ENCODE peak calls at places on chromosomes 7 and 10, in ten cellular contexts. P is AG09319, L is neural progenitor cell, Q is OCI-LY7, V is cardiac muscle cell, O is HFF-Myc, A is H9, B is GM12865, I is kidney epithelial cell, F is brain microvascular endothelial cell. S is an unnamed sample.

GRCh38 chr7:43385856-43386255 is 197.1 kb upstream of the STK17A start:
- DNase-seq in P (no peak), L (no peak), Q (no peak), V (peak; percentile 8), O (no peak), A (no peak), B (no peak), I (no peak), F (no peak), S (no peak)

GRCh38 chr10:117946525-117947070 is 100.1 kb downstream of the RAB11FIP2 start:
- DNase-seq in P (no peak), L (no peak), Q (no peak), V (no peak), O (no peak), A (no peak), B (no peak), I (peak; percentile 12), F (no peak), S (no peak)

GRCh38 chr7:131648491-131648890 is 92.1 kb upstream of the PODXL start:
- DNase-seq in P (no peak), L (no peak), Q (no peak), V (no peak), O (no peak), A (no peak), B (no peak), I (no peak), F (no peak), S (no peak)

GRCh38 chr10:21494221-21495001 is 31.1 kb downstream of the SKIDA1 start:
- DNase-seq in P (no peak), L (peak; percentile 67), Q (no peak), V (peak; percentile 65), O (no peak), A (peak; percentile 47), B (peak; percentile 38), I (no peak), F (no peak), S (peak; percentile 60)

GRCh38 chr10:35340975-35341374 is 4.7 kb downstream of the CCNY start:
- DNase-seq in P (no peak), L (no peak), Q (no peak), V (peak; percentile 34), O (no peak), A (no peak), B (no peak), I (no peak), F (no peak), S (no peak)

GRCh38 chr7:55109384-55110167 is 90.8 kb downstream of the EGFR start:
- DNase-seq in P (no peak), L (no peak), Q (no peak), V (peak; percentile 66), O (no peak), A (no peak), B (no peak), I (no peak), F (no peak), S (no peak)

GRCh38 chr7:95411036-95411435 is 14.9 kb upstream of the PON3 start:
- DNase-seq in P (no peak), L (no peak), Q (no peak), V (no peak), O (peak; percentile 25), A (no peak), B (no peak), I (no peak), F (peak; percentile 12), S (no peak)

GRCh38 chr10:71618176-71618575 is 101.4 kb downstream of the C10orf105 start:
- DNase-seq in P (no peak), L (no peak), Q (no peak), V (no peak), O (no peak), A (no peak), B (no peak), I (no peak), F (no peak), S (no peak)

GRCh38 chr7:121505021-121505420 is 108.9 kb upstream of the FAM3C start:
- DNase-seq in P (no peak), L (no peak), Q (peak; percentile 6), V (peak; percentile 70), O (peak; percentile 78), A (no peak), B (no peak), I (peak; percentile 19), F (peak; percentile 20), S (no peak)

GRCh38 chr10:11451640-11452260 is 159.7 kb downstream of the USP6NL start:
- DNase-seq in P (no peak), L (no peak), Q (no peak), V (no peak), O (no peak), A (peak; percentile 22), B (no peak), I (no peak), F (no peak), S (no peak)

DNA sequence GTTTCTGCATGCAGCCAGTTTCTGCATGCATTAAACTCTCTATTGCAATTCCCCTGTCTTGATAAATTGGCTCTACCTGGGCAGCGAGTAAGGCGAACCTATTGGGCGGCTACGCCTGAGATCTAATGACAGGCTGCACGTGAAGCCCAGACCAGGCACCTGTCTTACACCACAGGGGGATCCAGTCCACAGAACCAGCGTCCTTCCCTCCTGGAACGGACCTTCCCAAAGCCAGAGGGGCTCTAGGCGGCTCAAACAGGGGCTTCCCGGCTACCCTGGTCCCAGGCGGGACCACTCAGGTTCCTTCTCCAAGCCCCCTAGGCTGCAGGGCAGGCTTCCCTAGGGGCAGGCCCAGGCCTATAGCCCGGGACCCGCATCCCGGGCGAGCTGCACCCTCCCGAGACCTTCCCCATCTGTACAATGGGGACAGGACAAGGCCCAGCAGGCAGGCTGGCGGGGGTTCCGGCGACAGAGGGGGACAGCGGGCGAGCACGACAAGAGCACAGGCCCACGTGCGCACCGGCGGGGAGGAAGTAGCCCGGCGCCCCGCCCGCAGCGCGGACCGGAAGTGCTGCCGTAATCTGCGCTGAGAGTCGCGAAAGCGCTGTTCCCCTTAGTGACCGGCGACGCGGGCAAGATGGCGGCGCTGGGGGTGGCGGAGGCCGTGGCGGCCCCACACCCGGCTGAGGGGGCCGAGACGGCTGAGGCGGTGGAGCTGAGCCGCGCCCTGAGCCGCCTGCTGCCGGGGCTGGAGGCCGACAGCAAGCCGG is at the start of gene DNAAF5:
- DNase-seq in P (peak; percentile 49), L (peak; percentile 93), Q (peak; percentile 94), V (peak; percentile 86), O (peak; percentile 54), A (peak; percentile 88), B (peak; percentile 95), I (peak; percentile 39), F (peak; percentile 61), S (peak; percentile 96)
- TF ChIP-seq CTCF in P (no peak), L (no peak), Q (no peak), V (no peak), O (no peak), A (no peak), B (no peak), I (no peak), F (no peak), S (no peak)

GRCh38 chr7:94056796-94057207 is 52.6 kb upstream of the BET1 start:
- DNase-seq in P (peak; percentile 79), L (peak; percentile 43), Q (peak; percentile 42), V (peak; percentile 79), O (no peak), A (no peak), B (no peak), I (peak; percentile 99), F (peak; percentile 82), S (no peak)
- TF ChIP-seq CTCF in P (no peak), L (no peak), Q (no peak), V (no peak), O (no peak), A (no peak), B (no peak), I (no peak), F (no peak), S (no peak)

GRCh38 chr10:76315240-76315639 is 883.8 kb downstream of the LRMDA start:
- DNase-seq in P (no peak), L (no peak), Q (no peak), V (no peak), O (no peak), A (peak; percentile 61), B (no peak), I (no peak), F (no peak), S (no peak)

GRCh38 chr10:76308946-76309529 is 877.6 kb downstream of the LRMDA start:
- DNase-seq in P (no peak), L (peak; percentile 85), Q (no peak), V (no peak), O (no peak), A (no peak), B (no peak), I (no peak), F (no peak), S (no peak)

GRCh38 chr10:76310681-76311080 is 879.3 kb downstream of the LRMDA start:
- DNase-seq in P (no peak), L (no peak), Q (no peak), V (no peak), O (no peak), A (no peak), B (no peak), I (no peak), F (no peak), S (no peak)

GRCh38 chr10:76309744-76310441 is 878.5 kb downstream of the LRMDA start:
- DNase-seq in P (no peak), L (no peak), Q (no peak), V (peak; percentile 28), O (no peak), A (no peak), B (no peak), I (no peak), F (no peak), S (no peak)

DNA sequence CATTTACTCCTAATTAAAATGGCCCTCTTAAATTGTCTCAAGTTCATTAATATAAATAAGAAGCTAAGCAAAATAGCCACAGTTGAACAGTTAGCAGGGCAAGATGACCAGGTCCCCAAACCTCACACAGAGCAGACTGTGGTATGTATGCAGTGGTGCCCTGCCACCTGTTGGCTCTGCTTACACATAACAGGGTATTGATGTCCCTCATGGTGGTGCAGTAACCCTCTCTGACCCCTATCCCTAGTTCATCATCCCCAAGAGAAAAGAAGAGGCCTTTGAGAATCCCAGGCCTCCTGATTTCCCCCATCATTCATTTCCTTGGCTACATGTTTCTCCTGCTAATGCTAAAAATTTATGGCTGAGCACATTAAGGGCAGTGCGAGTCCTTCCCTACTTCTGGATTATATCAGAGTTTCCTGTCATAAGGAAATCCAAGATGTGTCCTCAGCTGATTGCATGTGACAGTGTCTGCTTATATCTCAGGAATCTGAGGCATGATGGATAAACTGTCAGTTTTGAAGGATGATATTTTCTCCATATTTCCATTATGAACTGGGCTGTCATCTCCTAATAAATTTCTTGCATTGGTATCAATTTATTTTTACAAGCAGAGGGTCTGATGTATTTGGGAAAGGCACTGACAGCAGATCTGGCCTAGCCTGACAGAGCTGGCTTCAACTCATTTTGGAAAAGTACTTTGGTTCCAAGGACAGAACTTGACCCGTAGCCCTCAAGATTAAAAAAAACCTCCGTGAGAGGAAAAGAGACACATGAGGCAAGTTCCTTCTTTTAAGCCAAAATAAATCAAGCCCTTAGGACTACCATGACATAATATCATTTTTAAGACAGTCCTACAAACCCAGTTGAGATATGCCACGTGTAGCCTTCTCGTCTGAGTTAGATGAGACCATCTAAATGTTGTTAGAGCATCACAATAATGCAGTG is 880.6 kb downstream of the LRMDA start:
- DNase-seq in P (no peak), L (peak; percentile 79), Q (peak; percentile 12), V (peak; percentile 34), O (no peak), A (peak; percentile 71), B (peak; percentile 23), I (no peak), F (no peak), S (peak; percentile 26)
- TF ChIP-seq CTCF in P (peak; percentile 28), L (peak; percentile 70), Q (peak; percentile 59), V (peak; percentile 36), O (peak; percentile 56), A (peak; percentile 84), B (peak; percentile 44), I (peak; percentile 56), F (peak; percentile 60), S (peak; percentile 35)

GRCh38 chr10:128211064-128211504 is 84.9 kb upstream of the MKI67 start:
- DNase-seq in P (no peak), L (no peak), Q (no peak), V (no peak), O (no peak), A (no peak), B (no peak), I (no peak), F (no peak), S (no peak)
- TF ChIP-seq CTCF in P (no peak), L (no peak), Q (no peak), V (no peak), O (peak; percentile 4), A (no peak), B (no peak), I (no peak), F (no peak), S (no peak)

S was measured in GM13977.